ENCODE peak calls at places on chromosomes 11 and 22, in six cellular contexts. X is K562, A is right atrium auricular region, K is tibial nerve, F is fibroblast of lung, E is MM.1S. U is an unnamed sample.

GRCh38 chr22:44658371-44658953 is 43.5 kb upstream of the PRR5 start:
- DNase-seq in X (no peak), A (no peak), K (no peak), F (peak; percentile 50), E (no peak), U (no peak)

GRCh38 chr22:39519681-39520053 is 695 bp upstream of the ATF4 start:
- DNase-seq in X (peak; percentile 60), A (peak; percentile 74), K (peak; percentile 52), F (peak; percentile 58), E (peak; percentile 48), U (peak; percentile 68)

GRCh38 chr11:34053161-34053686 is 1.7 kb downstream of the CAPRIN1 start:
- DNase-seq in X (peak; percentile 73), A (peak; percentile 74), K (peak; percentile 28), F (peak; percentile 81), E (peak; percentile 79), U (peak; percentile 86)

GRCh38 chr11:19642185-19642591 is 70.4 kb upstream of the NAV2 start:
- DNase-seq in X (no peak), A (no peak), K (no peak), F (no peak), E (no peak), U (no peak)

GRCh38 chr11:69403556-69404215 is 77.8 kb upstream of the LINC01488 start:
- DNase-seq in X (no peak), A (no peak), K (no peak), F (peak; percentile 56), E (no peak), U (no peak)

GRCh38 chr11:27421819-27422494 is 50.6 kb downstream of the LGR4 start:
- DNase-seq in X (no peak), A (no peak), K (no peak), F (peak; percentile 18), E (no peak), U (no peak)

GRCh38 chr11:84212467-84213390 is 926.6 kb upstream of the CCDC90B start:
- DNase-seq in X (no peak), A (no peak), K (no peak), F (no peak), E (no peak), U (no peak)

GRCh38 chr11:36953986-36954385 is 355.9 kb upstream of the RAG2 start:
- DNase-seq in X (no peak), A (no peak), K (no peak), F (peak; percentile 1), E (no peak), U (no peak)

GRCh38 chr22:22576244-22576988 is 17.4 kb upstream of the PRAME start:
- DNase-seq in X (peak; percentile 96), A (no peak), K (no peak), F (peak; percentile 43), E (peak; percentile 48), U (peak; percentile 39)

GRCh38 chr11:10911907-10912306 is 54.1 kb upstream of the ZBED5 start:
- DNase-seq in X (no peak), A (no peak), K (no peak), F (no peak), E (no peak), U (no peak)

GRCh38 chr11:61545341-61545740 is 35.5 kb downstream of the SYT7 start:
- DNase-seq in X (peak; percentile 74), A (no peak), K (no peak), F (no peak), E (peak; percentile 20), U (no peak)

GRCh38 chr11:18650859-18651557 is 16.9 kb upstream of the SPTY2D1 start:
- DNase-seq in X (peak; percentile 66), A (peak; percentile 62), K (no peak), F (peak; percentile 82), E (peak; percentile 78), U (peak; percentile 66)

GRCh38 chr11:74932169-74932568 is 16.7 kb downstream of the XRRA1 start:
- DNase-seq in X (no peak), A (no peak), K (no peak), F (peak; percentile 46), E (no peak), U (no peak)

GRCh38 chr11:101738494-101738893 is 154.7 kb upstream of the TRPC6 start:
- DNase-seq in X (no peak), A (no peak), K (no peak), F (no peak), E (no peak), U (no peak)

GRCh38 chr22:33451851-33452469 is 393.8 kb upstream of the SYN3 start:
- DNase-seq in X (no peak), A (no peak), K (no peak), F (no peak), E (no peak), U (no peak)

GRCh38 chr11:61923166-61924015 is 6.0 kb upstream of the RAB3IL1 start:
- DNase-seq in X (peak; percentile 71), A (peak; percentile 90), K (peak; percentile 79), F (peak; percentile 73), E (peak; percentile 58), U (peak; percentile 61)

DNA sequence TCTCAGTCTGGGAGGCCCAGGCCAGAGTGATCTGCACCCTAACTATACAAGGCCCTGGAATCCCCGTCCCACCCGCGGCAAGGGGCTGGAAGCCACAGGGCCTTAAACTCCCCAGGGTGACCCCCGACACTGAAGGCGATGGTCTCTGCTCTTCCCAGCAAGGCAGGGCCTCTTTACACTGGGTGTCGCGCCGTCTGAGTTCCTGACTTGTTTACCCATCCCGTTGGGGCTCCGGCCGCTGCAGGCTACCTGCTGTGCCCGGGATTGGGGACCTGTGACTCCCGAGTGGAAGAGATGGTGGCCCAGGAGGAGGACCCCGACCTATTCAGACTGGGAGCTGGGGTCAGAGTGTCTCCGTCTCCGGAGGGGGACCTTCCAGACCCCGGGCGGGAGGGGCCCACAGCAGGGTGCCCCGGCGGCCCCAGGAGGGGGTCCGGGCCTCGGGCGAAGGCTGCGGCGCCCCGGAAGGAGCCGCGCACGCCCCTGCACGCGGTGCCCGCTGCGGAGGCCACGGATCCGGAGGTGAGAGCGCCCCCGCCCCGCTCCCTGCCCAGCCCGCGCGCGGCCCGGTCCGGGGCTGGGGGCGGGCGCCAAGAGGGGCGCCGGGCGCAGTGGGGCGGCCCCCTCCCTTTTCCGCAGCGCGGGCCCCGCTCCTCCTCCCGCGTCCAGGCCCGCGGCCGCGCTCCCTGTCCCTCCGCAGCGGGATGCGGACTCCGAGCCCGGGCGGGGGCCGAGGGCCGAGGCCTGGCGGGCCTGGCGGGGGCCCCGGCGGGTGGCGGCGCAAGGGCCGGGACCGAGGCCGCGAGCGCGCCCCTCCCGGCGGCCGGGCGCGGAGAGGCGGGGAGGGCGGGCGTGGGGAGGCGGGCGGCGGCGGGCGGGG is 534 bp upstream of the MPPED1 start:
- DNase-seq in X (no peak), A (no peak), K (no peak), F (no peak), E (no peak), U (no peak)
- H3K27me3 ChIP-seq in X (peaks cover 24% of the 10 kb centered on the region), A (peaks cover 8% of the 10 kb centered on the region), K (no peaks in the 10 kb centered on the region), F (peaks cover 33% of the 10 kb centered on the region), E (peaks cover 84% of the 10 kb centered on the region), U (peaks cover 11% of the 10 kb centered on the region)

GRCh38 chr11:96388891-96389603 is 665 bp downstream of the CCDC82 start:
- DNase-seq in X (peak; percentile 56), A (no peak), K (no peak), F (no peak), E (peak; percentile 38), U (no peak)

GRCh38 chr11:96391698-96392307 is 2.0 kb downstream of the JRKL start:
- DNase-seq in X (no peak), A (no peak), K (no peak), F (no peak), E (no peak), U (no peak)

GRCh38 chr11:96390403-96390830 is 604 bp downstream of the JRKL start:
- DNase-seq in X (no peak), A (no peak), K (no peak), F (peak; percentile 35), E (no peak), U (no peak)

GRCh38 chr11:96393753-96394348 is 4.0 kb downstream of the JRKL start:
- DNase-seq in X (peak; percentile 36), A (no peak), K (no peak), F (peak; percentile 66), E (peak; percentile 61), U (no peak)

DNA sequence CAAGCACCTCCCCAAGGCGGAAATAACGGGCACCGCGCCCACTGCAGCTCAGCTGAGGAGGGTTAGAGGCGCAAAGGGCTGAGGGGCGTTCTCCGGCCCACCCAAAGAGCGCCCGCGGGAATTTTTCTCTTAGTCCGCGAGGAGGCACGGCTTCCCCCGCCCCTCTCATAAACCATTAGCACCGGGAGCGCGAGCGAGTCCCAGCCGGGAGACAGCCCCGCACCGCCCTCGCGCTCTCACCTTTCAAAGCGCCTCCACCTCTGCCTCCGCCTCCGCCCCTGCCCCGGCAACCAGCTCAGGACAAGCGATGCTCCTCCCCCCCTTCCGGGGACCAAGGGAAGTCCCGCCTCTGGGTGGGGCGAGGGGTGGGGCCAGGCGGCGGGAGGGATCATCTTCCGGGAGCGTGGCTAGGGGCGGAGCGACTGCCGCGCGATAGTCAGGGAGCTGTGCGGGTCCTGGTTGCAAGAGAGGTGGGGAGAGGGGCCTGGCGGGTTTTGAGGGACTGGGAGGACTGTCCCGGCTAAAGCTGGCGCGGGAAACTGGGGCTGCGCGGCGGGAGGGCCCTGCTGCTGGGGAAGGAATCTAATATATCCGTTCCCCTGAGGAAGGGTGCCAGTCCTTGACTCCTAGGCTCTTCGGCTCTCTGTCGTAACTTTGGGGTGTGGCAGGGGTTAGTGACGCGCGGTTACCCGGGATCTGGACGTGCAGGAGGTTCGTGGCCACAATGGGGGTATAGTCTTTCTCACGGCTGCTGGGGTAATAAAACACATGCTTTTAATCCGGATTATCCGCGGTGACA is at the start of the genes CCDC82 and JRKL:
- DNase-seq in X (peak; percentile 98), A (peak; percentile 94), K (peak; percentile 91), F (peak; percentile 91), E (peak; percentile 94), U (peak; percentile 99)
- TF ChIP-seq CTCF in X (no peak), A (no peak), K (no peak), F (no peak), E (no peak), U (no peak)

DNA sequence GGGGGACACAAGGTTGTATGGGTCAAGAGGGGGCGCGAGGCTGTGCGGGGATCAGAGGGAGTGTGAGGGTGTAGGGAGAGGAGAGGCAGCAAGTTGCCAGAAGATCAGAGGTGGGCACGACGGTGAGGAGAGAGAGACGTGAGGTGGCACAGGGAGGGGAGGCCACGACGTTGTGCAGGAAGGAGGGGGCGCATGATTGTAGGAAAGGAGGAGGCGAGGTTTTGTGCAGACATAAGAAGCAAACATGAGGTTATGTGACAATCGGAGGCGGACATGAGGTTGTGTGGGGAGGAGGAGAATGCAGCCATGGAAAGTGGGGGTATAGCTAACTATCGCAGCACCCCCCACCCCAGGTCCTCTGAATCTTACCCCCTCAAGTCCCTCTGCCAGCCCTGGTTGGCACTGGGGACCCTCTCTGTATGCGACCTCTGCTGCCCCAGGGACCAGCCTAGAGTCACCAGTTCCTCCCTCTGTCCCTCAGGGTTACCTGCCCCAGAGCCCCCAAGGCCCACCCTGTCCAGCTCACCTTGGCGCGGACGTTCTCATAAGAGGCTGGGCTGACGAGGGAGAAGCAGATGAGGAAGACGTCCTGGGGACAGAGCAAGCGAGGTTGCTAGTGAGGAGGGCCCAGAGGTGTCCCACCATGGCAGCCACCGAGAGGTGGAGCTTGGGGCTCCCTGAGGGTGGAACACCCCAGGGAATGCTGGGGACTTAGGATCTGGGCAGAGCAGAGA is 12.5 kb downstream of the RAC2 start:
- DNase-seq in X (no peak), A (no peak), K (no peak), F (no peak), E (no peak), U (no peak)
- H3K27me3 ChIP-seq in X (no peaks in the 10 kb centered on the region), A (no peaks in the 10 kb centered on the region), K (no peaks in the 10 kb centered on the region), F (no peaks in the 10 kb centered on the region), E (no peaks in the 10 kb centered on the region), U (no peaks in the 10 kb centered on the region)

DNA sequence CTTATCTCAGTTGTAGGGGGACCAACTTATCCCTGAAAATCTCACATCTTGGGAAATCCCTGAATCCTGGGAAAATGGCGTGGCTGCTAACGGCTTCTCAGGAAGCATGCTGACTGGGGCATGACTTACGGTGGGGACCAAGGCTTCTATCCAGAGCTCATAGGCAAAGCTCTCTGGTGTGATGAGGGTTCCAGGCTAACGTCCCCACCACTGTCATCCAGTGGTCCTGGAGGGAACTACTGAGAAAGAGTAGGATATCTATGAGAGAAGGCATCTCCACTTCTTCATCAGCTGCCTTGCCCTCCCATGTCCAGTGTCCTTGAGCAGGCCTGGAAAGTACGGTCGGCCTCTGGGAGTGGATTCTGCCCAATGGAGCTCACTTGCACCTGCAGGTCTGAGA is 210.4 kb upstream of the B3GAT1 start:
- DNase-seq in X (no peak), A (no peak), K (no peak), F (no peak), E (no peak), U (no peak)
- TF ChIP-seq CTCF in X (no peak), A (no peak), K (no peak), F (no peak), E (no peak), U (no peak)

U was measured in colonic mucosa.